ENCODE peak calls at places on chromosomes 1 and 21, in ten cellular contexts. One of them, this sample, is unnamed. For H3K4me1, the result is how much of the 10 kb centered on the place peaks cover.

GRCh38 chr1:2501041-2501819 is 25.1 kb downstream of the PLCH2 start:
- DNase-seq in psoas muscle: no peak
- DNase-seq in neural progenitor cell: no peak
- DNase-seq in lower lobe of right lung: no peak
- DNase-seq in A549: no peak
- DNase-seq in tibial nerve: no peak
- DNase-seq in pancreas: no peak
- DNase-seq in left lung: no peak
- DNase-seq in ovary: no peak
- DNase-seq in cardiac muscle cell: no peak
- DNase-seq in this sample: no peak

GRCh38 chr1:225526878-225527277 is 99.0 kb upstream of the LBR start:
- DNase-seq in ovary: no peak
- DNase-seq in left lung: no peak
- DNase-seq in neural progenitor cell: no peak
- DNase-seq in pancreas: peak
- DNase-seq in tibial nerve: no peak
- DNase-seq in lower lobe of right lung: no peak
- DNase-seq in A549: no peak
- DNase-seq in cardiac muscle cell: no peak
- DNase-seq in psoas muscle: no peak
- DNase-seq in this sample: no peak

GRCh38 chr1:36717431-36717830 is 234.7 kb upstream of the CSF3R start:
- DNase-seq in cardiac muscle cell: no peak
- DNase-seq in ovary: no peak
- DNase-seq in psoas muscle: no peak
- DNase-seq in left lung: no peak
- DNase-seq in A549: no peak
- DNase-seq in lower lobe of right lung: no peak
- DNase-seq in pancreas: no peak
- DNase-seq in neural progenitor cell: no peak
- DNase-seq in tibial nerve: no peak
- DNase-seq in this sample: no peak

GRCh38 chr1:93348104-93348780 is 2.5 kb downstream of the DR1 start:
- DNase-seq in cardiac muscle cell: no peak
- DNase-seq in left lung: no peak
- DNase-seq in psoas muscle: no peak
- DNase-seq in pancreas: no peak
- DNase-seq in tibial nerve: no peak
- DNase-seq in lower lobe of right lung: no peak
- DNase-seq in A549: no peak
- DNase-seq in ovary: no peak
- DNase-seq in neural progenitor cell: no peak
- DNase-seq in this sample: no peak

GRCh38 chr1:207077470-207078377 is 10.9 kb upstream of the C4BPB start:
- DNase-seq in cardiac muscle cell: peak
- DNase-seq in ovary: peak
- DNase-seq in psoas muscle: no peak
- DNase-seq in A549: peak
- DNase-seq in lower lobe of right lung: no peak
- DNase-seq in tibial nerve: peak
- DNase-seq in neural progenitor cell: peak
- DNase-seq in pancreas: peak
- DNase-seq in left lung: peak
- DNase-seq in this sample: peak

GRCh38 chr1:22562584-22563551 is at the start of gene EPHA8:
- DNase-seq in tibial nerve: no peak
- DNase-seq in left lung: no peak
- DNase-seq in A549: no peak
- DNase-seq in psoas muscle: no peak
- DNase-seq in cardiac muscle cell: peak
- DNase-seq in ovary: no peak
- DNase-seq in neural progenitor cell: peak
- DNase-seq in lower lobe of right lung: no peak
- DNase-seq in pancreas: peak
- DNase-seq in this sample: no peak

GRCh38 chr1:177969825-177970371 is at the start of gene SEC16B:
- DNase-seq in psoas muscle: no peak
- DNase-seq in cardiac muscle cell: no peak
- DNase-seq in neural progenitor cell: no peak
- DNase-seq in ovary: no peak
- DNase-seq in left lung: no peak
- DNase-seq in tibial nerve: no peak
- DNase-seq in pancreas: peak
- DNase-seq in A549: peak
- DNase-seq in lower lobe of right lung: no peak
- DNase-seq in this sample: no peak

GRCh38 chr1:117268926-117269378 is 58.2 kb upstream of the VTCN1 start:
- DNase-seq in tibial nerve: no peak
- DNase-seq in neural progenitor cell: peak
- DNase-seq in cardiac muscle cell: peak
- DNase-seq in pancreas: no peak
- DNase-seq in A549: no peak
- DNase-seq in left lung: peak
- DNase-seq in psoas muscle: no peak
- DNase-seq in ovary: no peak
- DNase-seq in lower lobe of right lung: no peak
- DNase-seq in this sample: no peak

GRCh38 chr21:30718239-30718909 is at the start of gene KRTAP21-3:
- DNase-seq in pancreas: no peak
- DNase-seq in ovary: no peak
- DNase-seq in psoas muscle: no peak
- DNase-seq in tibial nerve: no peak
- DNase-seq in left lung: no peak
- DNase-seq in lower lobe of right lung: no peak
- DNase-seq in cardiac muscle cell: no peak
- DNase-seq in neural progenitor cell: no peak
- DNase-seq in A549: no peak
- DNase-seq in this sample: no peak

GRCh38 chr1:43853161-43853921 is 80.3 kb upstream of the ARTN start:
- DNase-seq in left lung: peak
- DNase-seq in lower lobe of right lung: peak
- DNase-seq in psoas muscle: peak
- DNase-seq in A549: no peak
- DNase-seq in ovary: peak
- DNase-seq in neural progenitor cell: no peak
- DNase-seq in cardiac muscle cell: no peak
- DNase-seq in tibial nerve: peak
- DNase-seq in pancreas: peak
- DNase-seq in this sample: peak

GRCh38 chr1:81509619-81510018 is 291.1 kb upstream of the ADGRL2 start:
- DNase-seq in tibial nerve: no peak
- DNase-seq in ovary: no peak
- DNase-seq in lower lobe of right lung: no peak
- DNase-seq in left lung: no peak
- DNase-seq in pancreas: no peak
- DNase-seq in A549: no peak
- DNase-seq in cardiac muscle cell: peak
- DNase-seq in psoas muscle: no peak
- DNase-seq in neural progenitor cell: peak
- DNase-seq in this sample: no peak

GRCh38 chr1:173222149-173223030 is 15.3 kb upstream of the TNFSF4 start:
- DNase-seq in left lung: no peak
- DNase-seq in psoas muscle: no peak
- DNase-seq in lower lobe of right lung: no peak
- DNase-seq in tibial nerve: no peak
- DNase-seq in ovary: no peak
- DNase-seq in A549: no peak
- DNase-seq in pancreas: no peak
- DNase-seq in neural progenitor cell: no peak
- DNase-seq in cardiac muscle cell: no peak
- DNase-seq in this sample: no peak

GRCh38 chr1:70387507-70387906 is 23.6 kb upstream of the CTH start:
- DNase-seq in pancreas: no peak
- DNase-seq in cardiac muscle cell: no peak
- DNase-seq in neural progenitor cell: no peak
- DNase-seq in lower lobe of right lung: no peak
- DNase-seq in ovary: no peak
- DNase-seq in tibial nerve: no peak
- DNase-seq in A549: no peak
- DNase-seq in psoas muscle: no peak
- DNase-seq in left lung: no peak
- DNase-seq in this sample: no peak

GRCh38 chr1:59361766-59362165 is 64.9 kb downstream of the FGGY start:
- DNase-seq in lower lobe of right lung: no peak
- DNase-seq in ovary: no peak
- DNase-seq in left lung: no peak
- DNase-seq in cardiac muscle cell: no peak
- DNase-seq in psoas muscle: no peak
- DNase-seq in neural progenitor cell: no peak
- DNase-seq in pancreas: no peak
- DNase-seq in A549: no peak
- DNase-seq in tibial nerve: no peak
- DNase-seq in this sample: peak

GRCh38 chr21:38171723-38172344 is 85.0 kb upstream of the KCNJ15 start:
- DNase-seq in lower lobe of right lung: no peak
- DNase-seq in cardiac muscle cell: peak
- DNase-seq in A549: no peak
- DNase-seq in left lung: no peak
- DNase-seq in ovary: no peak
- DNase-seq in pancreas: peak
- DNase-seq in psoas muscle: no peak
- DNase-seq in neural progenitor cell: peak
- DNase-seq in tibial nerve: no peak
- DNase-seq in this sample: no peak
- TF ChIP-seq CTCF in lower lobe of right lung: no peak
- TF ChIP-seq CTCF in cardiac muscle cell: peak
- TF ChIP-seq CTCF in A549: no peak
- TF ChIP-seq CTCF in left lung: no peak
- TF ChIP-seq CTCF in ovary: no peak
- TF ChIP-seq CTCF in pancreas: no peak
- TF ChIP-seq CTCF in psoas muscle: no peak
- TF ChIP-seq CTCF in neural progenitor cell: no peak
- TF ChIP-seq CTCF in tibial nerve: no peak
- TF ChIP-seq CTCF in this sample: no peak

GRCh38 chr21:34179204-34179935 is 106.0 kb downstream of the MRPS6 start:
- DNase-seq in pancreas: no peak
- DNase-seq in ovary: no peak
- DNase-seq in cardiac muscle cell: no peak
- DNase-seq in A549: no peak
- DNase-seq in psoas muscle: no peak
- DNase-seq in neural progenitor cell: no peak
- DNase-seq in lower lobe of right lung: no peak
- DNase-seq in left lung: no peak
- DNase-seq in tibial nerve: no peak
- DNase-seq in this sample: no peak
- H3K4me3 ChIP-seq in pancreas: no peak
- H3K4me3 ChIP-seq in ovary: no peak
- H3K4me3 ChIP-seq in cardiac muscle cell: no peak
- H3K4me3 ChIP-seq in A549: no peak
- H3K4me3 ChIP-seq in psoas muscle: peak
- H3K4me3 ChIP-seq in neural progenitor cell: peak
- H3K4me3 ChIP-seq in lower lobe of right lung: no peak
- H3K4me3 ChIP-seq in left lung: no peak
- H3K4me3 ChIP-seq in tibial nerve: no peak
- H3K4me3 ChIP-seq in this sample: no peak

DNA sequence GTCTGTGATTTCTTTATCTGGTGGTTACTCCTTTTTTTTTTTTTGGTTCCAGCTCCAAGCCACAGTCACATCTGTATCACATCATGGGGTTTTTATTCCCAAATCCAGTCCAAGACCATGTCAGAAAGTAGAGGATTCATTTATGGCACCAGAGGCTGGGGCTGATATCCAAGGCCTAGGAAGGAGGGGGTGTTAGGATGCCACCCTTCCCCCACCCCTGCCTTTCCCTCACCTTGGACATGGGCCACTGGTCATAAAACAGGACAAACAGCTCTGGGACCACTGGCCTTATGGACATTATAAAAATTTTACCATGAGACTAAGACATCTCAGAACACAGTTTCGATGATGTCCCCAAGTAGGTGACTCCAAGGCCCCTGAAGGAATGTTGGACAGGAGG is 10.3 kb upstream of the HEYL start:
- DNase-seq in pancreas: no peak
- DNase-seq in psoas muscle: no peak
- DNase-seq in cardiac muscle cell: no peak
- DNase-seq in tibial nerve: no peak
- DNase-seq in lower lobe of right lung: no peak
- DNase-seq in ovary: no peak
- DNase-seq in A549: no peak
- DNase-seq in left lung: no peak
- DNase-seq in neural progenitor cell: no peak
- DNase-seq in this sample: no peak
- H3K4me1 ChIP-seq in pancreas: under half
- H3K4me1 ChIP-seq in psoas muscle: under half
- H3K4me1 ChIP-seq in cardiac muscle cell: under half
- H3K4me1 ChIP-seq in tibial nerve: under half
- H3K4me1 ChIP-seq in lower lobe of right lung: under half
- H3K4me1 ChIP-seq in ovary: under half
- H3K4me1 ChIP-seq in A549: under half
- H3K4me1 ChIP-seq in left lung: under half
- H3K4me1 ChIP-seq in neural progenitor cell: under half
- H3K4me1 ChIP-seq in this sample: half or more

GRCh38 chr1:7187121-7187510 is 401.9 kb downstream of the CAMTA1 start:
- DNase-seq in pancreas: no peak
- DNase-seq in tibial nerve: no peak
- DNase-seq in cardiac muscle cell: no peak
- DNase-seq in neural progenitor cell: no peak
- DNase-seq in ovary: no peak
- DNase-seq in left lung: no peak
- DNase-seq in psoas muscle: no peak
- DNase-seq in A549: no peak
- DNase-seq in lower lobe of right lung: no peak
- DNase-seq in this sample: no peak
- TF ChIP-seq CTCF in pancreas: no peak
- TF ChIP-seq CTCF in tibial nerve: no peak
- TF ChIP-seq CTCF in cardiac muscle cell: no peak
- TF ChIP-seq CTCF in neural progenitor cell: no peak
- TF ChIP-seq CTCF in ovary: no peak
- TF ChIP-seq CTCF in left lung: no peak
- TF ChIP-seq CTCF in psoas muscle: no peak
- TF ChIP-seq CTCF in A549: no peak
- TF ChIP-seq CTCF in lower lobe of right lung: no peak
- TF ChIP-seq CTCF in this sample: no peak

GRCh38 chr1:40383488-40384412 is 10.2 kb downstream of the SMAP2 start:
- DNase-seq in cardiac muscle cell: no peak
- DNase-seq in left lung: no peak
- DNase-seq in lower lobe of right lung: no peak
- DNase-seq in neural progenitor cell: no peak
- DNase-seq in pancreas: peak
- DNase-seq in psoas muscle: no peak
- DNase-seq in ovary: no peak
- DNase-seq in A549: no peak
- DNase-seq in tibial nerve: no peak
- DNase-seq in this sample: no peak
- H3K4me3 ChIP-seq in cardiac muscle cell: no peak
- H3K4me3 ChIP-seq in left lung: no peak
- H3K4me3 ChIP-seq in lower lobe of right lung: peak
- H3K4me3 ChIP-seq in neural progenitor cell: no peak
- H3K4me3 ChIP-seq in pancreas: no peak
- H3K4me3 ChIP-seq in psoas muscle: no peak
- H3K4me3 ChIP-seq in ovary: no peak
- H3K4me3 ChIP-seq in A549: no peak
- H3K4me3 ChIP-seq in tibial nerve: no peak
- H3K4me3 ChIP-seq in this sample: no peak